ENCODE peak calls at places on chromosomes 6 and 20, in six cellular contexts. M, J, L, Y, P and K are unnamed samples.

GRCh38 chr20:1505361-1505760 is 14.1 kb upstream of the SIRPB2 start:
- DNase-seq in M (no peak), J (no peak), L (peak), Y (no peak), P (peak), K (no peak)

GRCh38 chr6:5723905-5724691 is 282.6 kb downstream of the NRN1 start:
- DNase-seq in M (no peak), J (no peak), L (peak), Y (peak), P (no peak), K (peak)

GRCh38 chr6:25384967-25385366 is 105.8 kb downstream of the CARMIL1 start:
- DNase-seq in M (no peak), J (peak), L (no peak), Y (no peak), P (no peak), K (no peak)

GRCh38 chr6:45655630-45656422 is 278.1 kb upstream of the SUPT3H start:
- DNase-seq in M (no peak), J (peak), L (no peak), Y (no peak), P (peak), K (no peak)

GRCh38 chr20:1185316-1185741 is 548 bp upstream of the TMEM74B start:
- DNase-seq in M (no peak), J (no peak), L (no peak), Y (peak), P (no peak), K (no peak)

GRCh38 chr6:31541059-31541657 is 645 bp downstream of the DDX39B start:
- DNase-seq in M (peak), J (peak), L (no peak), Y (peak), P (peak), K (peak)

GRCh38 chr6:20215310-20215709 is 3.0 kb upstream of the MBOAT1 start:
- DNase-seq in M (no peak), J (no peak), L (no peak), Y (no peak), P (no peak), K (no peak)

GRCh38 chr6:74166849-74167248 is 470.8 kb downstream of the CD109 start:
- DNase-seq in M (no peak), J (no peak), L (no peak), Y (no peak), P (no peak), K (no peak)

GRCh38 chr6:170172406-170172805 is 118.5 kb downstream of the DLL1 start:
- DNase-seq in M (no peak), J (no peak), L (peak), Y (no peak), P (no peak), K (peak)